ENCODE peak calls at places on chromosomes 11 and 22, in five cellular contexts. O is IMR-90, U is ureter, K is MCF 10A, D is GM18507. I is an unnamed sample.

GRCh38 chr11:35337136-35337918 is 82.0 kb downstream of the SLC1A2 start:
- DNase-seq in K (peak; percentile 99), U (no peak), D (no peak), O (peak; percentile 99), I (peak; percentile 44)

GRCh38 chr11:15955595-15955994 is 400.8 kb downstream of the SOX6 start:
- DNase-seq in U (no peak), O (peak; percentile 22), D (no peak), K (no peak), I (no peak)

GRCh38 chr22:48300877-48301276 is 1526.8 kb downstream of the BRD1 start:
- DNase-seq in U (no peak), O (no peak), K (no peak), D (no peak), I (no peak)

GRCh38 chr11:131914299-131914902 is 544.0 kb downstream of the NTM start:
- DNase-seq in K (no peak), D (no peak), O (peak; percentile 44), U (no peak), I (no peak)

GRCh38 chr22:35567794-35568193 is 27.2 kb downstream of the RASD2 start:
- DNase-seq in D (no peak), U (no peak), K (no peak), O (no peak), I (no peak)

GRCh38 chr11:103453901-103454300 is 344.7 kb downstream of the DYNC2H1 start:
- DNase-seq in O (no peak), K (no peak), D (no peak), U (no peak), I (no peak)

GRCh38 chr11:132111781-132112380 is 741.5 kb downstream of the NTM start:
- DNase-seq in D (no peak), O (peak; percentile 92), K (no peak), U (no peak), I (no peak)

GRCh38 chr11:64489831-64490441 is 101.1 kb upstream of the SLC22A12 start:
- DNase-seq in U (peak; percentile 53), O (peak; percentile 7), D (no peak), K (peak; percentile 60), I (peak; percentile 80)

GRCh38 chr11:63565728-63566127 is 2.5 kb upstream of the PLAAT2 start:
- DNase-seq in O (no peak), U (no peak), K (peak; percentile 34), D (no peak), I (no peak)

GRCh38 chr11:1111545-1112212 is 37.0 kb downstream of the MUC2 start:
- DNase-seq in D (no peak), K (no peak), O (no peak), U (no peak), I (no peak)

GRCh38 chr11:33970984-33971466 is 79.1 kb upstream of the LMO2 start:
- DNase-seq in K (peak; percentile 66), O (peak; percentile 50), U (peak; percentile 49), D (peak; percentile 33), I (peak; percentile 52)

GRCh38 chr11:69711824-69712801 is 8.3 kb upstream of the FGF19 start:
- DNase-seq in K (no peak), D (no peak), O (no peak), U (no peak), I (no peak)

GRCh38 chr11:134579709-134580634 is 167.9 kb upstream of the B3GAT1 start:
- DNase-seq in K (no peak), D (no peak), O (no peak), U (no peak), I (no peak)

GRCh38 chr11:1160231-1161101 is 2.7 kb downstream of the MUC5AC start:
- DNase-seq in O (no peak), D (no peak), K (no peak), U (no peak), I (peak; percentile 37)

I was measured in 8988T.